ENCODE peak calls at places on chromosome 1, in seven cellular contexts. V is EL, J is osteoblast, E is substantia nigra, R is GM04503, Y is HuH-7.5, W is RPMI7951. X is an unnamed sample.

GRCh38 chr1:203630697-203631096 is 4.1 kb downstream of the ATP2B4 start:
- DNase-seq in V (no peak), J (no peak), E (no peak), R (no peak), Y (no peak), W (no peak), X (no peak)

GRCh38 chr1:213750231-213751063 is 237.3 kb upstream of the PROX1 start:
- DNase-seq in V (no peak), J (no peak), E (no peak), R (no peak), Y (no peak), W (no peak), X (no peak)

GRCh38 chr1:20229191-20229590 is 42.9 kb upstream of the PLA2G2C start:
- DNase-seq in V (no peak), J (no peak), E (no peak), R (no peak), Y (no peak), W (no peak), X (no peak)

GRCh38 chr1:173628888-173629287 is 6.2 kb upstream of the TEX50 start:
- DNase-seq in V (no peak), J (no peak), E (no peak), R (no peak), Y (no peak), W (peak; percentile 6), X (no peak)

GRCh38 chr1:163796394-163796821 is 474.7 kb downstream of the NUF2 start:
- DNase-seq in V (peak; percentile 0), J (no peak), E (no peak), R (peak; percentile 15), Y (no peak), W (no peak), X (no peak)

GRCh38 chr1:178518894-178519293 is 6.0 kb downstream of the TEX35 start:
- DNase-seq in V (no peak), J (no peak), E (no peak), R (no peak), Y (no peak), W (no peak), X (no peak)

GRCh38 chr1:48114596-48115384 is 107.7 kb upstream of the SLC5A9 start:
- DNase-seq in V (no peak), J (no peak), E (no peak), R (no peak), Y (no peak), W (peak; percentile 24), X (no peak)

GRCh38 chr1:166905136-166905535 is 29.1 kb upstream of the TADA1 start:
- DNase-seq in V (no peak), J (no peak), E (no peak), R (peak; percentile 8), Y (no peak), W (peak; percentile 59), X (no peak)

GRCh38 chr1:2595812-2596529 is 9.4 kb downstream of the PRXL2B start:
- DNase-seq in V (no peak), J (peak; percentile 71), E (no peak), R (no peak), Y (no peak), W (no peak), X (no peak)